ENCODE peak calls at places on chromosomes 13 and 19, in nine cellular contexts. J is GM20000, E is MCF 10A, K is bronchial epithelial cell, W is brain microvascular endothelial cell, U is colonic mucosa, B is AG10803, Y is fibroblast of lung, F is cardiac fibroblast. C is an unnamed sample.
A peak's percentile ranks its signal among the peaks of the same experiment; 100 is the strongest.

GRCh38 chr13:78020861-78021260 is 102.2 kb upstream of the EDNRB start:
- DNase-seq in J (no peak), E (no peak), K (no peak), W (no peak), U (no peak), B (no peak), Y (no peak), F (no peak), C (no peak)

GRCh38 chr19:18304496-18305312 is 18.2 kb downstream of the LSM4 start:
- DNase-seq in J (peak; percentile 89), E (no peak), K (peak; percentile 46), W (peak; percentile 80), U (peak; percentile 67), B (peak; percentile 71), Y (peak; percentile 88), F (peak; percentile 87), C (peak; percentile 96)

GRCh38 chr19:32368781-32369180 is 23.4 kb downstream of the ZNF507 start:
- DNase-seq in J (no peak), E (no peak), K (no peak), W (no peak), U (no peak), B (no peak), Y (no peak), F (no peak), C (no peak)

GRCh38 chr19:50412419-50412818 is 6.3 kb upstream of the SPIB start:
- DNase-seq in J (no peak), E (no peak), K (no peak), W (no peak), U (no peak), B (no peak), Y (no peak), F (no peak), C (no peak)

GRCh38 chr13:31591834-31592233 is 147.5 kb upstream of the RXFP2 start:
- DNase-seq in J (no peak), E (no peak), K (no peak), W (no peak), U (no peak), B (no peak), Y (no peak), F (no peak), C (no peak)

GRCh38 chr19:5828661-5829566 is 10.6 kb downstream of the FUT6 start:
- DNase-seq in J (peak; percentile 74), E (no peak), K (no peak), W (no peak), U (no peak), B (no peak), Y (peak; percentile 5), F (peak; percentile 27), C (peak; percentile 68)

GRCh38 chr19:4446801-4447200 is 10.8 kb downstream of the UBXN6 start:
- DNase-seq in J (no peak), E (no peak), K (no peak), W (no peak), U (no peak), B (no peak), Y (no peak), F (no peak), C (no peak)

GRCh38 chr19:13585512-13585911 is 79.2 kb upstream of the CACNA1A start:
- DNase-seq in J (no peak), E (no peak), K (no peak), W (no peak), U (no peak), B (no peak), Y (no peak), F (no peak), C (no peak)

GRCh38 chr19:32345261-32346207 is at the start of gene ZNF507:
- DNase-seq in J (peak; percentile 95), E (peak; percentile 82), K (peak; percentile 25), W (peak; percentile 65), U (peak; percentile 84), B (peak; percentile 61), Y (peak; percentile 74), F (peak; percentile 78), C (peak; percentile 91)

GRCh38 chr19:58538257-58539168 is 5.4 kb upstream of the TRIM28 start:
- DNase-seq in J (no peak), E (no peak), K (no peak), W (no peak), U (peak; percentile 61), B (no peak), Y (no peak), F (peak; percentile 54), C (peak; percentile 75)

GRCh38 chr13:62250501-62251175 is 835.0 kb upstream of the PCDH20 start:
- DNase-seq in J (no peak), E (no peak), K (peak; percentile 0), W (no peak), U (no peak), B (no peak), Y (peak; percentile 66), F (peak; percentile 2), C (no peak)

DNA sequence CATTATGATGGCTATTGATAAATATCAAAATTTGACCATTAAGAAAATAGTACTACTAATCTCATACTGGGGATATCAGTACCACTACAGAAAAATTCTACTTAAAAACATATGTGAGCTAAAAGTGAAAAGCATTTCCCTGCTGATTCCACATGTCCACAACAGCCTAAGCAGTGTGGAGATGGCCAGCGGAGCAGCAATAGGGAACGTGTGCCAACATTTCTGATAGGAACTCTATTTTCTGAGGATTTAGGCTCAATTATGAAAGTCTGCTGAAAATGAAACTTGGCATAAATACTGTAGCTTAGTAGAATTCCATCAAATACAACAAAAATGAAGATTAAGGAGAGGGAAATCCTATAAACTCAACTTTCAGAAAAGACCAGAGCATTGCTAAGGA is 311.6 kb downstream of the ENOX1 start:
- DNase-seq in J (no peak), E (no peak), K (no peak), W (no peak), U (no peak), B (peak; percentile 5), Y (peak; percentile 24), F (peak; percentile 42), C (no peak)
- TF ChIP-seq CTCF in J (no peak), E (no peak), K (no peak), W (no peak), U (no peak), B (no peak), Y (no peak), F (no peak), C (no peak)

GRCh38 chr13:67867206-67867605 is 637.1 kb upstream of the PCDH9 start:
- DNase-seq in J (no peak), E (no peak), K (no peak), W (no peak), U (no peak), B (no peak), Y (no peak), F (no peak), C (no peak)
- TF ChIP-seq CTCF in J (no peak), E (no peak), K (no peak), W (no peak), U (no peak), B (no peak), Y (no peak), F (no peak), C (no peak)

GRCh38 chr19:2345076-2345475 is 15.0 kb upstream of the TMPRSS9 start:
- DNase-seq in J (no peak), E (no peak), K (no peak), W (no peak), U (no peak), B (no peak), Y (no peak), F (no peak), C (no peak)

GRCh38 chr19:2343289-2343982 is 15.0 kb downstream of the SPPL2B start:
- DNase-seq in J (no peak), E (no peak), K (no peak), W (no peak), U (no peak), B (no peak), Y (no peak), F (no peak), C (no peak)

GRCh38 chr19:2344381-2344870 is 15.6 kb upstream of the TMPRSS9 start:
- DNase-seq in J (no peak), E (no peak), K (no peak), W (no peak), U (no peak), B (no peak), Y (no peak), F (no peak), C (no peak)

GRCh38 chr19:2342656-2343288 is 14.3 kb downstream of the SPPL2B start:
- DNase-seq in J (no peak), E (no peak), K (no peak), W (no peak), U (no peak), B (no peak), Y (no peak), F (no peak), C (no peak)

DNA sequence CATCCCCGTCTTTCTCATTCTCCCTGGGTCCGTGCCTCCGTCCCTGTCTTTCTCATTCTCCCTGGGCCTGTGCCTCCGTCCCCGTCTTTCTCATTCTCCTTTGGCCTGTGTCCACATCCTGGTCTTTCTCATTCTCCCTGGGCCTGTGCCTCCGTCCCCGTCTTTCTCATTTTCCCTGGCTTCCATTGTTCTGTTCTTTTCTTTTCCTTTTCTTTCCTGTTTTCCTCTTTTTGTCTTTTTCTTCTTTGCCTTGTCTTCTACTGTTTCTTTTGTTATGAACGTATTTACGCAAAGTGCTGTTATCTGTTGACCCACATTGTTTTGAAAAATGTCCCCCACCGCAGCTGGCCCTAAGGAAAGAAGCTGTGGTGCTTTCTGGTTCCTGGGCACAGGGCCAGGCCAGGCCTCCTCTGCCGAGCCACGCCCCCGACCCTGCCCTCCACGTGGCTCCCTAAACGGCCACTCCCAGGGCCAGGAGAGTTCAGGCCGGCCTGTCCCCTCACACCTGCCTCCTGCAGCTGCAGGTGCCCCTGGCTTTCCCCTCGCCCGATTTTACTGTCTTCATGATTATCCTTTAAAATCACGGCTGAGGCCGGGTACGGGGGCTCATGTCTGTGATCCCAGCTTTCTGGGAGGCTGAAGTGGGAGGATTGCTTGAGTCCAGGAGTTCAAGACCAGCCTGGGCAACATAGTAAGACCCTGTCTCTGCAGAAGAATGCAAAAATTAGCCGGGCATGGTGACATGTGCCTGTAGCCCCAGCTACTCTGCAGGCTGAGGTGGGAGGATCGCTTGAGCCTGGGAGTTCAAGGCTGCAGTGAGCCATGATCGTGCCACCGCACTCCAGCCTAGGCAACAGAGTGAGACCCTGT is 14.0 kb upstream of the TMPRSS9 start:
- DNase-seq in J (no peak), E (peak; percentile 29), K (no peak), W (no peak), U (peak; percentile 86), B (no peak), Y (peak; percentile 15), F (peak; percentile 37), C (no peak)
- TF ChIP-seq CTCF in J (no peak), E (no peak), K (no peak), W (no peak), U (no peak), B (no peak), Y (no peak), F (no peak), C (no peak)

DNA sequence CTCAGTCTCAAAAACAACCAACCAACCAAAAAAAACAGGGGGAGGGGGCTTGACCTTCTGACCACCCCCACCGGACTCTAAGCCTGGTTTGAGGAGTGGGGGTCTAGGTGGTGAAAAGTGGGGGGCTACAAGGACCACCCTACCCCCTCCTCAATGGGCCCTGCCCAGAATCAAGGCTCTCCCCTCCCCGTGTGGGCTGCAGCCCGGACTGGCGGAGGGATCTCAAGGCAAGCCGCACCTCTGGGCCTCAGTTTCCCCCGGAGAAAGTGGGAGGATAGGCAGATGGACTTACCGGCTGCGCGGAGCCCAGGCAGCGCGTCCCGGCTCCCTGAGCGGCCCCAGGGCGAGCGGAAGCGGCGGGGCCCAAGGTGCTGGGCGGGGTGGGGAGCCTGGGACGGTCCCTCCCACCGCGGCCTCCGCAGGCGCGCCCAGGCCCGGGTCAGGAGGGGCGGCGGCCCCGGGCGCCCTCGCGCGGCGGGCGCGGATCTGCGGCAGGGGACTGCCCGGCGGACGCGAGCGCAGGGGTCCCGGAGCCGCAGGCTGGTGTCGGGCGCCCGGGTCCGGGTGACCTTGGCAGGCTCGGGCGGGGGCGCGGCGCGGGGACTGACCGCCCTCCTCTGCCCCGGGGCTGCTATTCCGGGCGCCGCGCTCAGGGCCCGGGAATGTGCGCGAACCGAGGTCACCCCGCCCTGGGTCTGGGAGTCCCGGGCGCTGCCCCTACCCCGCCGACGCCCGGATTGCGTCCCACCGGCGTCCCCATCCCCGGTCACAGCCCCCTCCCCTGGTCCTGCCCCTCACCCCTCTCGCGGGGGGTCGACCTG is at the start of gene ADAMTSL5:
- DNase-seq in J (peak; percentile 93), E (peak; percentile 74), K (peak; percentile 41), W (no peak), U (peak; percentile 82), B (peak; percentile 73), Y (peak; percentile 50), F (peak; percentile 70), C (peak; percentile 82)
- TF ChIP-seq CTCF in J (peak; percentile 55), E (peak; percentile 20), K (peak; percentile 3), W (no peak), U (no peak), B (no peak), Y (no peak), F (no peak), C (no peak)